ENCODE peak calls at places on chromosomes 11 and 22, in five cellular contexts. A is HEK293T, X is ACHN, P is SK-MEL-5, I is foreskin fibroblast. F is an unnamed sample.

GRCh38 chr22:35970601-35971417 is 57.8 kb downstream of the RBFOX2 start:
- DNase-seq in A (no peak), X (no peak), P (no peak), I (no peak), F (no peak)

GRCh38 chr11:2257023-2257700 is 13.2 kb downstream of the ASCL2 start:
- DNase-seq in A (no peak), X (no peak), P (no peak), I (no peak), F (no peak)

GRCh38 chr22:37483594-37484114 is 2.5 kb downstream of the MFNG start:
- DNase-seq in A (no peak), X (no peak), P (no peak), I (peak; percentile 38), F (no peak)

GRCh38 chr11:9568854-9569587 is 4.4 kb upstream of the WEE1 start:
- DNase-seq in A (no peak), X (peak; percentile 72), P (peak; percentile 65), I (peak; percentile 94), F (peak; percentile 26)

GRCh38 chr11:20131744-20132666 is 28.3 kb downstream of the DBX1 start:
- DNase-seq in A (peak; percentile 68), X (peak; percentile 47), P (no peak), I (peak; percentile 84), F (no peak)

GRCh38 chr11:123330948-123331347 is 99.1 kb upstream of the GRAMD1B start:
- DNase-seq in A (no peak), X (no peak), P (peak; percentile 56), I (no peak), F (no peak)

GRCh38 chr11:8807544-8808225 is 103.3 kb upstream of the AKIP1 start:
- DNase-seq in A (no peak), X (peak; percentile 29), P (no peak), I (peak; percentile 90), F (peak; percentile 30)

GRCh38 chr11:8090756-8091155 is 9.7 kb downstream of the TUB start:
- DNase-seq in A (peak; percentile 46), X (peak; percentile 26), P (peak; percentile 60), I (peak; percentile 67), F (no peak)

GRCh38 chr22:47303161-47303890 is 540.9 kb downstream of the TBC1D22A start:
- DNase-seq in A (no peak), X (no peak), P (no peak), I (no peak), F (no peak)

GRCh38 chr22:38041760-38042584 is 15.2 kb upstream of the PICK1 start:
- DNase-seq in A (no peak), X (no peak), P (peak; percentile 62), I (no peak), F (no peak)

GRCh38 chr11:72770799-72771198 is 18.6 kb upstream of the ARAP1 start:
- DNase-seq in A (no peak), X (no peak), P (no peak), I (no peak), F (no peak)

GRCh38 chr22:32473388-32473952 is 1.1 kb upstream of the FBXO7 start:
- DNase-seq in A (peak; percentile 69), X (peak; percentile 64), P (peak; percentile 82), I (peak; percentile 86), F (peak; percentile 13)

GRCh38 chr22:20957691-20958440 is 9.2 kb upstream of the AIFM3 start:
- DNase-seq in A (no peak), X (peak; percentile 71), P (peak; percentile 65), I (peak; percentile 74), F (no peak)

GRCh38 chr11:80727315-80727714 is 1286.5 kb upstream of the TENM4 start:
- DNase-seq in A (peak; percentile 5), X (peak; percentile 47), P (peak; percentile 11), I (no peak), F (no peak)

GRCh38 chr11:119727523-119728081 is 1.4 kb downstream of the NECTIN1 start:
- DNase-seq in A (peak; percentile 50), X (no peak), P (no peak), I (peak; percentile 54), F (no peak)

GRCh38 chr22:42769574-42770447 is 49.1 kb upstream of the A4GALT start:
- DNase-seq in A (no peak), X (peak; percentile 59), P (no peak), I (peak; percentile 90), F (peak; percentile 49)

GRCh38 chr22:21025266-21025665 is 7.1 kb downstream of the SLC7A4 start:
- DNase-seq in A (no peak), X (no peak), P (no peak), I (no peak), F (no peak)

GRCh38 chr11:78657441-78657840 is 82.8 kb upstream of the NARS2 start:
- DNase-seq in A (no peak), X (no peak), P (no peak), I (no peak), F (no peak)

GRCh38 chr22:20551805-20552449 is 44.5 kb downstream of the MED15 start:
- DNase-seq in A (no peak), X (peak; percentile 37), P (no peak), I (no peak), F (no peak)

GRCh38 chr11:43681543-43681942 is 1.0 kb downstream of the HSD17B12 start:
- DNase-seq in A (peak; percentile 13), X (peak; percentile 50), P (peak; percentile 28), I (peak; percentile 16), F (no peak)

GRCh38 chr22:28413612-28414011 is 266.0 kb downstream of the TTC28 start:
- DNase-seq in A (no peak), X (no peak), P (no peak), I (no peak), F (no peak)

GRCh38 chr22:49257551-49257951 is 570.1 kb downstream of the BRD1 start:
- DNase-seq in A (no peak), X (no peak), P (no peak), I (no peak), F (no peak)

GRCh38 chr22:16601437-16602223 is 9.0 kb upstream of the CCT8L2 start:
- DNase-seq in A (no peak), X (peak; percentile 55), P (peak; percentile 33), I (peak; percentile 42), F (no peak)

GRCh38 chr11:128582496-128583366 is 4.6 kb downstream of the ETS1 start:
- DNase-seq in A (no peak), X (no peak), P (peak; percentile 4), I (peak; percentile 96), F (no peak)

GRCh38 chr11:123473941-123474668 is 44.0 kb downstream of the GRAMD1B start:
- DNase-seq in A (no peak), X (no peak), P (peak; percentile 66), I (peak; percentile 84), F (no peak)

GRCh38 chr11:102343789-102344188 is 3.2 kb upstream of the BIRC2 start:
- DNase-seq in A (no peak), X (no peak), P (no peak), I (peak; percentile 40), F (no peak)

GRCh38 chr11:131408011-131408640 is 37.7 kb downstream of the NTM start:
- DNase-seq in A (peak; percentile 31), X (peak; percentile 42), P (peak; percentile 67), I (no peak), F (no peak)

GRCh38 chr11:44709281-44709562 is 17.5 kb upstream of the TSPAN18 start:
- DNase-seq in A (no peak), X (no peak), P (no peak), I (no peak), F (no peak)

GRCh38 chr11:64688534-64688982 is 34.4 kb downstream of the NRXN2 start:
- DNase-seq in A (peak; percentile 91), X (peak; percentile 70), P (peak; percentile 84), I (peak; percentile 93), F (peak; percentile 88)

GRCh38 chr22:35152316-35152715 is 86.4 kb downstream of the ISX start:
- DNase-seq in A (no peak), X (no peak), P (peak; percentile 16), I (no peak), F (no peak)

GRCh38 chr11:96342131-96342970 is 644 bp downstream of the MAML2 start:
- DNase-seq in A (no peak), X (no peak), P (no peak), I (peak; percentile 34), F (no peak)

GRCh38 chr22:35986085-35986484 is 42.5 kb downstream of the RBFOX2 start:
- DNase-seq in A (no peak), X (no peak), P (no peak), I (peak; percentile 50), F (no peak)

GRCh38 chr11:94196363-94196762 is 67.7 kb downstream of the PANX1 start:
- DNase-seq in A (no peak), X (no peak), P (no peak), I (peak; percentile 26), F (no peak)

GRCh38 chr11:43856988-43857387 is 23.6 kb upstream of the ALKBH3 start:
- DNase-seq in A (no peak), X (no peak), P (no peak), I (no peak), F (no peak)

GRCh38 chr11:59172345-59173079 is 580 bp downstream of the DTX4 start:
- DNase-seq in A (peak; percentile 15), X (no peak), P (no peak), I (peak; percentile 25), F (no peak)

GRCh38 chr11:86678296-86678695 is 5.9 kb upstream of the ME3 start:
- DNase-seq in A (no peak), X (no peak), P (no peak), I (no peak), F (no peak)